ENCODE peak calls at places on chromosomes 12 and 14, in eight cellular contexts. M is A549; G is T-cell; Z is activated T-cell treated with anti-CD3 and anti-CD28 coated beads, Interleukin-2, amount 50 U/mL, for 4 hours; R is aorta; X is type B pancreatic cell; K is lower lobe of right lung; Q is substantia nigra. V is an unnamed sample.

GRCh38 chr12:133010657-133011297 is 24.6 kb downstream of the ZNF26 start:
- DNase-seq in M (no peak), G (no peak), Z (no peak), R (no peak), X (no peak), K (no peak), Q (no peak), V (no peak)

GRCh38 chr12:63876980-63877379 is 32.5 kb downstream of the SRGAP1 start:
- DNase-seq in M (no peak), G (no peak), Z (no peak), R (no peak), X (no peak), K (no peak), Q (no peak), V (no peak)

GRCh38 chr14:99737451-99737951 is 53.4 kb downstream of the CYP46A1 start:
- DNase-seq in M (peak), G (no peak), Z (no peak), R (peak), X (no peak), K (peak), Q (no peak), V (no peak)

GRCh38 chr14:96762650-96763049 is 34.5 kb upstream of the VRK1 start:
- DNase-seq in M (peak), G (no peak), Z (no peak), R (no peak), X (no peak), K (no peak), Q (no peak), V (peak)

GRCh38 chr12:119644930-119645329 is 23.0 kb upstream of the PRKAB1 start:
- DNase-seq in M (no peak), G (no peak), Z (no peak), R (no peak), X (no peak), K (no peak), Q (no peak), V (no peak)

GRCh38 chr12:54220092-54220557 is 31.3 kb upstream of the SMUG1 start:
- DNase-seq in M (peak), G (peak), Z (peak), R (peak), X (no peak), K (no peak), Q (peak), V (peak)

GRCh38 chr12:48988030-48988649 is 10.0 kb downstream of the WNT1 start:
- DNase-seq in M (peak), G (peak), Z (peak), R (peak), X (no peak), K (peak), Q (no peak), V (peak)

GRCh38 chr12:42625611-42626010 is 36.1 kb upstream of the PRICKLE1 start:
- DNase-seq in M (no peak), G (no peak), Z (no peak), R (no peak), X (no peak), K (no peak), Q (no peak), V (no peak)

GRCh38 chr12:44287545-44287944 is 451.7 kb downstream of the TMEM117 start:
- DNase-seq in M (no peak), G (no peak), Z (no peak), R (no peak), X (no peak), K (no peak), Q (no peak), V (no peak)

GRCh38 chr14:68774771-68775613 is 17.9 kb downstream of the ZFP36L1 start:
- DNase-seq in M (no peak), G (no peak), Z (no peak), R (peak), X (no peak), K (no peak), Q (no peak), V (no peak)

GRCh38 chr12:54463034-54463433 is 10.4 kb downstream of the GTSF1 start:
- DNase-seq in M (no peak), G (no peak), Z (no peak), R (no peak), X (no peak), K (no peak), Q (no peak), V (no peak)

GRCh38 chr12:20463920-20464524 is 95.7 kb downstream of the PDE3A start:
- DNase-seq in M (peak), G (no peak), Z (no peak), R (no peak), X (no peak), K (no peak), Q (no peak), V (no peak)

GRCh38 chr12:6914246-6914947 is at the start of gene ENO2:
- DNase-seq in M (peak), G (peak), Z (peak), R (peak), X (no peak), K (peak), Q (no peak), V (peak)

GRCh38 chr14:31583043-31583442 is 21.8 kb downstream of the NUBPL start:
- DNase-seq in M (no peak), G (no peak), Z (no peak), R (no peak), X (no peak), K (no peak), Q (no peak), V (no peak)

GRCh38 chr14:102949801-102950451 is 27.5 kb downstream of the AMN start:
- DNase-seq in M (no peak), G (no peak), Z (no peak), R (peak), X (no peak), K (no peak), Q (peak), V (no peak)

GRCh38 chr12:103884316-103884715 is 43.3 kb upstream of the NT5DC3 start:
- DNase-seq in M (no peak), G (peak), Z (peak), R (no peak), X (no peak), K (no peak), Q (no peak), V (peak)

GRCh38 chr12:29492884-29493283 is 4.6 kb downstream of the OVCH1 start:
- DNase-seq in M (no peak), G (no peak), Z (no peak), R (no peak), X (no peak), K (no peak), Q (no peak), V (no peak)

GRCh38 chr14:46368275-46368674 is 283.3 kb downstream of the RPL10L start:
- DNase-seq in M (no peak), G (no peak), Z (no peak), R (no peak), X (no peak), K (no peak), Q (no peak), V (no peak)

GRCh38 chr12:110577717-110578521 is 5.2 kb downstream of the PPTC7 start:
- DNase-seq in M (peak), G (no peak), Z (peak), R (no peak), X (no peak), K (no peak), Q (no peak), V (no peak)

GRCh38 chr12:56389215-56389850 is 26.7 kb upstream of the APOF start:
- DNase-seq in M (no peak), G (no peak), Z (no peak), R (no peak), X (no peak), K (no peak), Q (no peak), V (no peak)

GRCh38 chr12:120830052-120830940 is 73.9 kb downstream of the SPPL3 start:
- DNase-seq in M (no peak), G (no peak), Z (no peak), R (no peak), X (no peak), K (no peak), Q (no peak), V (no peak)

GRCh38 chr12:110366474-110367208 is 36.9 kb downstream of the ANAPC7 start:
- DNase-seq in M (no peak), G (no peak), Z (no peak), R (no peak), X (no peak), K (no peak), Q (no peak), V (no peak)

GRCh38 chr14:51382506-51382905 is 142.5 kb downstream of the TMX1 start:
- DNase-seq in M (no peak), G (no peak), Z (no peak), R (no peak), X (no peak), K (no peak), Q (no peak), V (no peak)

GRCh38 chr14:68675233-68675577 is 117.7 kb downstream of the ZFP36L1 start:
- DNase-seq in M (no peak), G (no peak), Z (no peak), R (no peak), X (no peak), K (no peak), Q (no peak), V (no peak)

GRCh38 chr12:55847603-55848329 is 5.0 kb upstream of the MMP19 start:
- DNase-seq in M (no peak), G (no peak), Z (no peak), R (peak), X (no peak), K (peak), Q (no peak), V (no peak)

GRCh38 chr12:55060470-55060869 is 40.7 kb downstream of the NEUROD4 start:
- DNase-seq in M (no peak), G (no peak), Z (no peak), R (no peak), X (no peak), K (no peak), Q (no peak), V (no peak)

GRCh38 chr12:57473886-57474285 is 5.8 kb downstream of the ARHGAP9 start:
- DNase-seq in M (no peak), G (no peak), Z (no peak), R (no peak), X (no peak), K (no peak), Q (no peak), V (no peak)

GRCh38 chr12:130965214-130965613 is 11.5 kb downstream of the ADGRD1 start:
- DNase-seq in M (no peak), G (no peak), Z (no peak), R (no peak), X (no peak), K (no peak), Q (no peak), V (no peak)

GRCh38 chr14:73503648-73504047 is 12.9 kb downstream of the RIOX1 start:
- DNase-seq in M (no peak), G (no peak), Z (no peak), R (no peak), X (no peak), K (no peak), Q (no peak), V (no peak)

GRCh38 chr12:106152334-106152733 is 13.6 kb upstream of the NUAK1 start:
- DNase-seq in M (no peak), G (no peak), Z (no peak), R (no peak), X (no peak), K (no peak), Q (no peak), V (no peak)

V was measured in effector memory CD8-positive, alpha-beta T cell.